ENCODE peak calls at places on chromosomes 11 and 22, in five cellular contexts. L is glutamatergic neuron, T is lower leg skin, W is body of pancreas, Y is fibroblast of mammary gland. Z is an unnamed sample.

GRCh38 chr11:17781626-17782025 is 47.0 kb downstream of the KCNC1 start:
- DNase-seq in L (no peak), T (no peak), W (no peak), Y (no peak), Z (no peak)

GRCh38 chr11:48172818-48173609 is 43.6 kb upstream of the OR4B1 start:
- DNase-seq in L (peak; percentile 76), T (peak; percentile 32), W (peak; percentile 70), Y (peak; percentile 61), Z (no peak)

GRCh38 chr22:44684506-44685383 is 17.3 kb upstream of the PRR5 start:
- DNase-seq in L (peak; percentile 85), T (peak; percentile 82), W (peak; percentile 89), Y (peak; percentile 93), Z (peak; percentile 89)

GRCh38 chr22:39232806-39233735 is 11.7 kb downstream of the PDGFB start:
- DNase-seq in L (no peak), T (no peak), W (no peak), Y (no peak), Z (no peak)

GRCh38 chr11:8290122-8290810 is 26.6 kb upstream of the LMO1 start:
- DNase-seq in L (no peak), T (peak; percentile 11), W (no peak), Y (no peak), Z (no peak)

GRCh38 chr11:3920148-3920852 is 64.8 kb downstream of the STIM1 start:
- DNase-seq in L (no peak), T (peak; percentile 76), W (peak; percentile 44), Y (peak; percentile 87), Z (peak; percentile 66)

GRCh38 chr11:75223954-75224643 is 16.5 kb upstream of the TPBGL start:
- DNase-seq in L (no peak), T (no peak), W (no peak), Y (no peak), Z (no peak)

GRCh38 chr22:22681221-22681739 is 36.9 kb downstream of the GGTLC2 start:
- DNase-seq in L (no peak), T (no peak), W (no peak), Y (peak; percentile 33), Z (no peak)

GRCh38 chr11:2582958-2583604 is 116.7 kb downstream of the KCNQ1OT1 start:
- DNase-seq in L (peak; percentile 9), T (no peak), W (no peak), Y (no peak), Z (no peak)

GRCh38 chr22:19630614-19631013 is 83.7 kb upstream of the SEPTIN5 start:
- DNase-seq in L (no peak), T (no peak), W (no peak), Y (no peak), Z (no peak)

GRCh38 chr11:117887431-117888139 is 11.1 kb upstream of the FXYD6 start:
- DNase-seq in L (peak; percentile 57), T (no peak), W (no peak), Y (no peak), Z (no peak)

GRCh38 chr11:122754553-122755322 is 83.6 kb upstream of the CRTAM start:
- DNase-seq in L (no peak), T (no peak), W (peak; percentile 22), Y (no peak), Z (no peak)

GRCh38 chr11:58629857-58630256 is 7.4 kb downstream of the CNTF start:
- DNase-seq in L (no peak), T (no peak), W (peak; percentile 45), Y (peak; percentile 76), Z (no peak)

GRCh38 chr11:9263840-9264380 is 1.2 kb downstream of the DENND5A start:
- DNase-seq in L (no peak), T (no peak), W (no peak), Y (peak; percentile 50), Z (no peak)

GRCh38 chr22:44037519-44038370 is 13.6 kb downstream of the PARVB start:
- DNase-seq in L (no peak), T (peak; percentile 54), W (peak; percentile 29), Y (peak; percentile 94), Z (peak; percentile 88)

GRCh38 chr22:33781396-33781795 is 138.9 kb downstream of the LARGE1 start:
- DNase-seq in L (no peak), T (no peak), W (peak; percentile 7), Y (peak; percentile 32), Z (peak; percentile 38)

GRCh38 chr11:12182650-12183511 is 72.5 kb downstream of the MICAL2 start:
- DNase-seq in L (no peak), T (no peak), W (no peak), Y (peak; percentile 99), Z (peak; percentile 96)

GRCh38 chr22:24096401-24097115 is 84.7 kb upstream of the SUSD2 start:
- DNase-seq in L (no peak), T (no peak), W (no peak), Y (no peak), Z (no peak)

GRCh38 chr11:70568504-70569172 is 170.3 kb downstream of the CTTN start:
- DNase-seq in L (peak; percentile 29), T (no peak), W (no peak), Y (peak; percentile 48), Z (no peak)
- TF ChIP-seq CTCF in L (no peak), T (no peak), W (no peak), Y (peak; percentile 32), Z (peak; percentile 50)

GRCh38 chr11:10302294-10302743 is 2.6 kb upstream of the ADM start:
- DNase-seq in L (no peak), T (no peak), W (peak; percentile 73), Y (no peak), Z (no peak)

GRCh38 chr11:10301656-10302293 is 3.1 kb upstream of the ADM start:
- DNase-seq in L (no peak), T (no peak), W (no peak), Y (peak; percentile 92), Z (peak; percentile 46)

GRCh38 chr11:10294289-10294953 is 402 bp upstream of the SBF2 start:
- DNase-seq in L (peak; percentile 56), T (peak; percentile 60), W (peak; percentile 47), Y (peak; percentile 75), Z (peak; percentile 51)

GRCh38 chr11:10295056-10295901 is 1.3 kb upstream of the SBF2 start:
- DNase-seq in L (no peak), T (no peak), W (no peak), Y (no peak), Z (no peak)

GRCh38 chr11:10298342-10298741 is 4.3 kb upstream of the SBF2 start:
- DNase-seq in L (no peak), T (no peak), W (no peak), Y (peak; percentile 90), Z (no peak)
- TF ChIP-seq CTCF in L (no peak), T (no peak), W (no peak), Y (peak; percentile 51), Z (peak; percentile 34)

DNA sequence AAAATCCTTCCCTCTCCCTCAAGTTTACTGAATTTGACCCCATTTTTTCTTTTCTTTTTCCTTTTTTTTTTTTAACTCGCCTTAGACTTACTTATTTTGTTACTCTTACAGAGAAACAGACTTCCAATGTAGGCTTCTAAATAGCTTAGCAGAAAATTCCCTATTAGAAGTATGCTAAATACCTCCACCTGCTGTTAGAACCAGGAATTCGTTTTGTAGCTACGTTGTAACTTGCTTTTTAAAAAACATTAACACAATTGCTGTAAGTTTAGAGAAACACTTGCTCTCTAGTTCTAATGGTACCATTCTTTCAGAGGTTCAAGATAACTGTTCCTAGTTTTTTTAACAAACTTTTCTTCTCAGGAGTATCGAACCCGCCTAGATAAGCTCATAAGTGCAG is 324.2 kb downstream of the DCDC1 start:
- DNase-seq in L (no peak), T (no peak), W (no peak), Y (peak; percentile 7), Z (no peak)
- TF ChIP-seq CTCF in L (peak; percentile 42), T (no peak), W (no peak), Y (peak; percentile 20), Z (no peak)

GRCh38 chr11:105000167-105000566 is 22.8 kb downstream of the CASP5 start:
- DNase-seq in L (no peak), T (no peak), W (no peak), Y (peak; percentile 27), Z (no peak)
- TF ChIP-seq CTCF in L (no peak), T (no peak), W (no peak), Y (peak; percentile 31), Z (peak; percentile 5)

GRCh38 chr22:47565607-47566006 is 803.2 kb downstream of the TBC1D22A start:
- DNase-seq in L (no peak), T (no peak), W (no peak), Y (no peak), Z (no peak)
- TF ChIP-seq CTCF in L (no peak), T (no peak), W (no peak), Y (no peak), Z (no peak)

DNA sequence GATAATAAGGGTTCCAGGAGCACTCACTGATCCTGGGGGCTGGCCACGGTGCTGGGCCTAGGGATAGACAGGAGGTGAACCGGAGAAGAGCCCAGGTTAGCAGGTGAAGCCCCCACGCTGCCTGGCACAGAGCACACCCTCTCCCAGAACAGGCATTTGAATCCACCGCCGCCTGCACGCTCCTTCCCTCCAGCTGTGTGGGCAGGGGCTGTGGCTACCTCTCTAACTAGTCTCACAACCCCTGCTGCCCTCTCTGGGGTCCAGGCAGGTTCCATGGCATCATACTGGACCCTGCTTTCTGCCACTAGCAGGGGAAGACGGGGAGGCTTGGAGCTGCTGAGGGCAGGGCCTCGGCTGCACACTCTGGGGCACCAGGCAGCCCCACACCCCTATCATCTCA is 358.0 kb downstream of the CTTN start:
- DNase-seq in L (no peak), T (no peak), W (no peak), Y (no peak), Z (no peak)
- TF ChIP-seq CTCF in L (no peak), T (no peak), W (no peak), Y (no peak), Z (no peak)

GRCh38 chr11:69355346-69355940 is 61.5 kb downstream of the MYEOV start:
- DNase-seq in L (no peak), T (peak; percentile 7), W (no peak), Y (no peak), Z (no peak)

GRCh38 chr11:69358398-69359080 is 64.6 kb downstream of the MYEOV start:
- DNase-seq in L (no peak), T (peak; percentile 7), W (no peak), Y (no peak), Z (no peak)

GRCh38 chr11:69357458-69358397 is 63.8 kb downstream of the MYEOV start:
- DNase-seq in L (no peak), T (peak; percentile 8), W (no peak), Y (no peak), Z (no peak)

GRCh38 chr11:69355959-69356702 is 62.2 kb downstream of the MYEOV start:
- DNase-seq in L (no peak), T (peak; percentile 5), W (no peak), Y (no peak), Z (no peak)

DNA sequence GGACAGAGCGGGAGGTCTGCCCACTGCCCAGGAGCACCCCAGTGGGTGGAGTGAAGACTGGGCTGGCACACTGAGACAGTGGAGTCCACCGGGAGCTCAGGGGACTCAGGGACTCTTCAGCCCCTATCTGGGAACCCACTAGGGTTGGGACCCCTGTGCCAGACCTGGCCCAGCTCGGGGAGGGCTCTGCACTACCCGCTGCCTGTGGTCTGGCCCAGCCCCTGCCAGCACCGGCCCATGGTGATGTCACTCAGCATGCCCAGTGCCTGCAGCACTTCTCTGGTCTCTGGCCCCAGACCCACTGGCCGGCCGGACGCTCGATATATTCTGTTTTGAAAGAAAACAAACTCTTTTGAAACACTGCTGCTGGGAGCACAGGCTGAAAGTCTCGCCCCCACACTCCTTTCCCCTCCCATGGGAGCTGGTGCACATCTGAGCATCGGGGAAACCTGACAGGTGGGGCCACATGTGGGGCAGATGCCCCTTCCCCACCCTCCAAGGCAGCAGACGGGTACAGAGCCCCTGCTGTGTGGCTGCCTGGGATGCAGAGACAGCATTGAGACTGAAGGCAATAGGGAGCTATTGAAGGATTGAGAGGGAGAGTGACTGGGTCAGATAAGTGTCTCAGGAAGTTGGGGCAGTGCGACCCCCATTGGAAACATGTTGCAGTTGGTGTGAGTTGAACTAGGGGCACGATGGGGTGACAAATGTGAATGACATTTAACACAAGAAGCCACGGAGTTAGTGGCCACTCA is 62.9 kb downstream of the MYEOV start:
- DNase-seq in L (no peak), T (peak; percentile 6), W (no peak), Y (peak; percentile 17), Z (no peak)
- TF ChIP-seq CTCF in L (no peak), T (no peak), W (no peak), Y (no peak), Z (no peak)